ENCODE peak calls at places on chromosomes 7 and 10, in seven cellular contexts. U is A673, X is H9, B is stomach, G is fibroblast of lung, V is transverse colon, Q is upper lobe of right lung. R is an unnamed sample.

GRCh38 chr7:123433665-123434064 is 100.7 kb downstream of the IQUB start:
- DNase-seq in U (no peak), X (no peak), B (no peak), G (no peak), V (no peak), Q (no peak), R (no peak)

GRCh38 chr10:81914736-81915510 is 39.9 kb downstream of the NRG3 start:
- DNase-seq in U (no peak), X (no peak), B (no peak), G (no peak), V (no peak), Q (no peak), R (no peak)

GRCh38 chr7:80420876-80421275 is 91.0 kb downstream of the GNAT3 start:
- DNase-seq in U (no peak), X (no peak), B (no peak), G (no peak), V (no peak), Q (no peak), R (no peak)

GRCh38 chr10:92590623-92591549 is 2.0 kb upstream of the KIF11 start:
- DNase-seq in U (peak; percentile 70), X (peak; percentile 71), B (no peak), G (peak; percentile 71), V (peak; percentile 38), Q (peak; percentile 65), R (peak; percentile 11)

GRCh38 chr10:3764626-3765375 is 20.2 kb downstream of the KLF6 start:
- DNase-seq in U (no peak), X (no peak), B (no peak), G (no peak), V (peak; percentile 46), Q (no peak), R (no peak)

GRCh38 chr10:51683031-51683830 is 16.2 kb downstream of the CSTF2T start:
- DNase-seq in U (no peak), X (no peak), B (no peak), G (peak; percentile 83), V (no peak), Q (no peak), R (no peak)

GRCh38 chr10:8295311-8295710 is 240.8 kb downstream of the GATA3 start:
- DNase-seq in U (no peak), X (no peak), B (no peak), G (no peak), V (no peak), Q (no peak), R (no peak)

GRCh38 chr7:101486056-101486763 is 123.5 kb downstream of the COL26A1 start:
- DNase-seq in U (peak; percentile 31), X (peak; percentile 85), B (no peak), G (no peak), V (no peak), Q (no peak), R (no peak)

GRCh38 chr10:14588084-14588937 is 186.4 kb downstream of the FAM107B start:
- DNase-seq in U (no peak), X (peak; percentile 14), B (no peak), G (peak; percentile 97), V (no peak), Q (no peak), R (no peak)

GRCh38 chr7:27139335-27140107 is 4.0 kb downstream of the HOXA5 start:
- DNase-seq in U (no peak), X (peak; percentile 65), B (no peak), G (no peak), V (peak; percentile 33), Q (peak; percentile 61), R (peak; percentile 56)

GRCh38 chr7:15555385-15555859 is 6.4 kb downstream of the AGMO start:
- DNase-seq in U (no peak), X (no peak), B (no peak), G (peak; percentile 55), V (no peak), Q (no peak), R (no peak)

GRCh38 chr10:15370741-15371701 is at the start of gene FAM171A1:
- DNase-seq in U (peak; percentile 76), X (peak; percentile 69), B (peak; percentile 69), G (peak; percentile 51), V (peak; percentile 68), Q (peak; percentile 75), R (peak; percentile 80)

GRCh38 chr7:45580053-45580872 is 6.1 kb downstream of the ADCY1 start:
- DNase-seq in U (no peak), X (peak; percentile 64), B (peak; percentile 27), G (no peak), V (no peak), Q (no peak), R (peak; percentile 71)

GRCh38 chr7:99677013-99677412 is 2.8 kb downstream of the CYP3A5 start:
- DNase-seq in U (no peak), X (no peak), B (no peak), G (no peak), V (no peak), Q (no peak), R (no peak)

GRCh38 chr10:48236199-48236621 is 38.3 kb downstream of the FRMPD2 start:
- DNase-seq in U (no peak), X (peak; percentile 32), B (no peak), G (no peak), V (no peak), Q (no peak), R (no peak)

GRCh38 chr7:7959979-7960670 is 8.5 kb upstream of the GLCCI1 start:
- DNase-seq in U (no peak), X (no peak), B (no peak), G (no peak), V (peak; percentile 32), Q (no peak), R (no peak)

GRCh38 chr7:34869016-34869415 is 168.3 kb downstream of the DPY19L1 start:
- DNase-seq in U (no peak), X (no peak), B (no peak), G (no peak), V (no peak), Q (no peak), R (no peak)

GRCh38 chr7:105330526-105330925 is 58.2 kb downstream of the SRPK2 start:
- DNase-seq in U (no peak), X (no peak), B (no peak), G (no peak), V (no peak), Q (no peak), R (no peak)

GRCh38 chr10:68829494-68829893 is 2.2 kb downstream of the STOX1 start:
- DNase-seq in U (no peak), X (no peak), B (no peak), G (no peak), V (no peak), Q (no peak), R (no peak)

GRCh38 chr7:105454921-105455320 is 66.2 kb upstream of the SRPK2 start:
- DNase-seq in U (peak; percentile 43), X (no peak), B (no peak), G (no peak), V (no peak), Q (no peak), R (no peak)

GRCh38 chr10:99318048-99318447 is 11.1 kb upstream of the CNNM1 start:
- DNase-seq in U (no peak), X (no peak), B (no peak), G (no peak), V (no peak), Q (no peak), R (no peak)

GRCh38 chr10:123912466-123913201 is 21.0 kb upstream of the CPXM2 start:
- DNase-seq in U (no peak), X (no peak), B (no peak), G (no peak), V (no peak), Q (no peak), R (no peak)

GRCh38 chr7:34750209-34750608 is 92.2 kb downstream of the NPSR1 start:
- DNase-seq in U (no peak), X (no peak), B (no peak), G (no peak), V (no peak), Q (no peak), R (no peak)

GRCh38 chr7:55132550-55132889 is 113.7 kb downstream of the EGFR start:
- DNase-seq in U (no peak), X (no peak), B (no peak), G (no peak), V (no peak), Q (no peak), R (no peak)
- H3K4me1 ChIP-seq in U (peaks cover 20% of the 10 kb centered on the region), X (no peaks in the 10 kb centered on the region), B (peaks cover 65% of the 10 kb centered on the region), G (peaks cover 61% of the 10 kb centered on the region), V (peaks cover 46% of the 10 kb centered on the region), Q (peaks cover 61% of the 10 kb centered on the region), R (peaks cover 10% of the 10 kb centered on the region)

GRCh38 chr10:69873141-69873540 is 71.4 kb downstream of the COL13A1 start:
- DNase-seq in U (no peak), X (no peak), B (no peak), G (no peak), V (no peak), Q (no peak), R (no peak)
- H3K4me1 ChIP-seq in U (no peaks in the 10 kb centered on the region), X (peaks cover 36% of the 10 kb centered on the region), B (peaks cover 11% of the 10 kb centered on the region), G (peaks cover 10% of the 10 kb centered on the region), V (peaks cover 5% of the 10 kb centered on the region), Q (no peaks in the 10 kb centered on the region), R (no peaks in the 10 kb centered on the region)

GRCh38 chr10:71271626-71272025 is 47.4 kb upstream of the SLC29A3 start:
- DNase-seq in U (no peak), X (no peak), B (no peak), G (no peak), V (no peak), Q (no peak), R (peak; percentile 33)

GRCh38 chr10:71273506-71273905 is 45.6 kb upstream of the SLC29A3 start:
- DNase-seq in U (no peak), X (no peak), B (no peak), G (no peak), V (no peak), Q (no peak), R (no peak)

GRCh38 chr10:71270821-71271220 is 48.2 kb upstream of the SLC29A3 start:
- DNase-seq in U (no peak), X (no peak), B (no peak), G (no peak), V (no peak), Q (no peak), R (no peak)

GRCh38 chr10:71270301-71270777 is 48.7 kb upstream of the SLC29A3 start:
- DNase-seq in U (peak; percentile 85), X (peak; percentile 87), B (peak; percentile 63), G (peak; percentile 91), V (peak; percentile 64), Q (no peak), R (no peak)

DNA sequence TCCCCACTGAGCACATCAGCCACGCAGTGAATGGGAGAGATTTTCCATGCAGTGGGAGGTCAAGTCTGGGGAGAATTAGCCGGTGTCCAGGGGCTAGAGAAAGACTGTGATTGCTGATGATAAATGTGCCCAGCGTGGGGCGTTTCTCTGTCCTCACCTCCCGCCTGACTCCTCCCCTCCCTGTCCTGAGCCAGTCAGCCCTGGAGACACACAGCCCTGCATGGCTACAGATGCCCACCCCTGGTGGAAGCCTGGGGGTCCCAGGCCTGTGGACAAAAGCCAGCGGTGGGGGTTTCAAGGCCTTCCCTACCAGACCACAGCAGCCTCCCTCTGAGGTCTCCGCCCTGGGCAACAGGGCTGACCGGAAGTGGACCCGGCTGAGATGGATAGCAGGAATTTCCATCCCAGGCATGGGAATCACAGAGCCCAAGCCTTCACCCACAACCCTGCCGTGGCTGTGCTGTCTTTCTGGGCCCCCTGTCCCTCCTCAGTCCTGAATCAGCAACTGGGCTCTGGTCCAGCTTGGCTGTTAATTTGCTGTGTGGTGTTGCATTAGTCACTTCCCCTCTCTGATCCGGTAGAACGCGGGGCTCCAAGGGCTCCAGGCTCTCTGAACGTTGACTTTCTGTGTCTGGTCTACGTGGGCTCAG is 46.8 kb upstream of the SLC29A3 start:
- DNase-seq in U (peak; percentile 42), X (no peak), B (no peak), G (peak; percentile 59), V (no peak), Q (no peak), R (no peak)
- H3K4me1 ChIP-seq in U (peaks cover 30% of the 10 kb centered on the region), X (peaks cover 8% of the 10 kb centered on the region), B (peaks cover 37% of the 10 kb centered on the region), G (peaks cover 14% of the 10 kb centered on the region), V (peaks cover 6% of the 10 kb centered on the region), Q (peaks cover 5% of the 10 kb centered on the region), R (no peaks in the 10 kb centered on the region)

GRCh38 chr10:103849212-103849877 is 6.0 kb downstream of the SH3PXD2A start:
- DNase-seq in U (no peak), X (no peak), B (no peak), G (no peak), V (no peak), Q (no peak), R (no peak)
- H3K4me1 ChIP-seq in U (peaks cover 45% of the 10 kb centered on the region), X (no peaks in the 10 kb centered on the region), B (peaks cover 71% of the 10 kb centered on the region), G (peaks cover 41% of the 10 kb centered on the region), V (peaks cover 48% of the 10 kb centered on the region), Q (peaks cover 58% of the 10 kb centered on the region), R (peaks cover 12% of the 10 kb centered on the region)